ENCODE peak calls at places on chromosomes 5 and 9, in seven cellular contexts. L, X, V, D, G, H and T are unnamed samples.

GRCh38 chr9:893843-894420 is 52.4 kb downstream of the DMRT1 start:
- DNase-seq in L (no peak), X (peak; percentile 72), V (peak; percentile 55), D (peak; percentile 41), G (peak; percentile 71), H (peak; percentile 84), T (peak; percentile 48)

GRCh38 chr9:126025973-126026372 is 278.8 kb downstream of the PBX3 start:
- DNase-seq in L (no peak), X (no peak), V (no peak), D (no peak), G (no peak), H (no peak), T (no peak)

GRCh38 chr5:60503771-60504170 is 196.2 kb downstream of the DEPDC1B start:
- DNase-seq in L (no peak), X (no peak), V (no peak), D (no peak), G (peak; percentile 43), H (no peak), T (no peak)

GRCh38 chr5:110909950-110910349 is 161.6 kb upstream of the TSLP start:
- DNase-seq in L (no peak), X (no peak), V (no peak), D (no peak), G (peak; percentile 82), H (no peak), T (no peak)

GRCh38 chr9:105299190-105299854 is 54.9 kb downstream of the SLC44A1 start:
- DNase-seq in L (peak; percentile 33), X (no peak), V (peak; percentile 38), D (peak; percentile 11), G (peak; percentile 97), H (peak; percentile 12), T (no peak)

GRCh38 chr5:27241564-27242257 is 203.3 kb upstream of the CDH9 start:
- DNase-seq in L (no peak), X (no peak), V (no peak), D (no peak), G (peak; percentile 98), H (no peak), T (no peak)

GRCh38 chr9:79193001-79193400 is 378.8 kb upstream of the TLE4 start:
- DNase-seq in L (no peak), X (no peak), V (no peak), D (no peak), G (peak; percentile 67), H (no peak), T (no peak)

GRCh38 chr5:139763584-139764249 is 31.9 kb upstream of the PSD2 start:
- DNase-seq in L (no peak), X (no peak), V (no peak), D (no peak), G (no peak), H (no peak), T (no peak)

GRCh38 chr9:112753725-112754124 is 3.2 kb downstream of the SNX30 start:
- DNase-seq in L (no peak), X (no peak), V (no peak), D (no peak), G (peak; percentile 95), H (peak; percentile 37), T (no peak)

GRCh38 chr5:100595152-100595811 is 60.1 kb downstream of the FAM174A start:
- DNase-seq in L (peak; percentile 12), X (no peak), V (peak; percentile 42), D (no peak), G (peak; percentile 90), H (no peak), T (no peak)